ENCODE peak calls at places on chromosomes 16 and 17, in four cellular contexts. K is EL, N is AG09309, G is AG04450. A is an unnamed sample.

GRCh38 chr17:57403241-57403640 is 146.9 kb downstream of the MSI2 start:
- DNase-seq in K (no peak), N (no peak), G (no peak), A (no peak)

GRCh38 chr16:68368602-68368944 is 57.8 kb downstream of the PRMT7 start:
- DNase-seq in K (no peak), N (no peak), G (no peak), A (no peak)

GRCh38 chr16:30658731-30659506 is 688 bp downstream of the FBRS start:
- DNase-seq in K (peak), N (peak), G (peak), A (peak)

GRCh38 chr16:28292731-28293588 is 635 bp downstream of the SBK1 start:
- DNase-seq in K (no peak), N (no peak), G (no peak), A (no peak)

GRCh38 chr16:88352261-88353200 is 30.2 kb upstream of the ZNF469 start:
- DNase-seq in K (peak), N (no peak), G (no peak), A (no peak)

GRCh38 chr17:17056167-17056562 is 13.9 kb downstream of the MPRIP start:
- DNase-seq in K (peak), N (no peak), G (no peak), A (peak)

GRCh38 chr16:11913425-11914079 is 2.2 kb downstream of the GSPT1 start:
- DNase-seq in K (peak), N (no peak), G (no peak), A (no peak)

GRCh38 chr17:81712468-81713003 is 452 bp downstream of the SLC25A10 start:
- DNase-seq in K (peak), N (no peak), G (no peak), A (peak)